ENCODE peak calls at places on chromosomes 12 and 14, in six cellular contexts. T is Peyer's patch, A is prostate gland, M is right lobe of liver, K is heart left ventricle, Z is spleen. L is an unnamed sample.

GRCh38 chr12:587551-588322 is 75.5 kb downstream of the NINJ2 start:
- DNase-seq in Z (no peak), T (no peak), M (no peak), A (no peak), K (no peak), L (no peak)

GRCh38 chr12:130719263-130719892 is 3.3 kb upstream of the RIMBP2 start:
- DNase-seq in Z (no peak), A (no peak), T (no peak), K (no peak), M (no peak), L (no peak)

GRCh38 chr14:101022916-101023435 is 119.5 kb upstream of the RTL1 start:
- DNase-seq in A (no peak), K (no peak), Z (peak; percentile 43), T (no peak), M (peak; percentile 17), L (peak; percentile 6)

GRCh38 chr14:94598816-94599655 is 13.2 kb upstream of the SERPINA3 start:
- DNase-seq in K (peak; percentile 84), M (peak; percentile 88), Z (no peak), A (peak; percentile 92), T (no peak), L (peak; percentile 67)

GRCh38 chr12:110198386-110198785 is 74.2 kb downstream of the IFT81 start:
- DNase-seq in Z (no peak), K (no peak), M (no peak), T (no peak), A (no peak), L (no peak)

GRCh38 chr12:108800591-108800990 is 56.8 kb downstream of the SSH1 start:
- DNase-seq in Z (peak; percentile 46), A (no peak), K (no peak), T (no peak), M (no peak), L (no peak)

GRCh38 chr12:68565391-68565903 is 45.3 kb upstream of the RAP1B start:
- DNase-seq in A (no peak), T (no peak), Z (no peak), K (no peak), M (no peak), L (peak; percentile 35)

GRCh38 chr12:67920432-67920831 is 68.8 kb upstream of the IFNG-AS1 start:
- DNase-seq in M (no peak), K (no peak), A (no peak), T (no peak), Z (no peak), L (no peak)

GRCh38 chr12:1920971-1921370 is 2.5 kb upstream of the CACNA2D4 start:
- DNase-seq in K (no peak), T (peak; percentile 61), M (peak; percentile 69), Z (peak; percentile 91), A (peak; percentile 3), L (no peak)

GRCh38 chr12:25550186-25550585 is 2.9 kb downstream of the LMNTD1 start:
- DNase-seq in T (no peak), M (no peak), A (no peak), Z (no peak), K (no peak), L (no peak)

GRCh38 chr12:124883263-124883876 is 19.7 kb upstream of the SCARB1 start:
- DNase-seq in Z (no peak), M (peak; percentile 10), A (no peak), T (no peak), K (no peak), L (no peak)

GRCh38 chr14:55556929-55557623 is 22.9 kb upstream of the KTN1 start:
- DNase-seq in K (peak; percentile 89), A (peak; percentile 87), T (no peak), Z (no peak), M (peak; percentile 80), L (peak; percentile 24)

GRCh38 chr14:89299587-89299986 is 117.4 kb downstream of the FOXN3 start:
- DNase-seq in T (no peak), Z (no peak), M (no peak), A (no peak), K (no peak), L (no peak)

GRCh38 chr14:101063121-101063520 is 159.6 kb upstream of the RTL1 start:
- DNase-seq in T (no peak), M (no peak), A (no peak), Z (peak; percentile 54), K (no peak), L (no peak)

GRCh38 chr14:72169521-72169920 is 237.3 kb downstream of the RGS6 start:
- DNase-seq in K (no peak), T (no peak), A (no peak), Z (no peak), M (no peak), L (no peak)

GRCh38 chr12:116426391-116427136 is 132.6 kb upstream of the MAP1LC3B2 start:
- DNase-seq in K (peak; percentile 74), M (no peak), A (no peak), T (no peak), Z (no peak), L (peak; percentile 91)

GRCh38 chr14:77251870-77252269 is 19.1 kb downstream of the NGB start:
- DNase-seq in A (no peak), K (no peak), Z (no peak), M (no peak), T (no peak), L (no peak)

GRCh38 chr12:50314629-50315312 is 31.5 kb upstream of the LIMA1 start:
- DNase-seq in Z (no peak), A (no peak), M (no peak), T (no peak), K (no peak), L (no peak)

GRCh38 chr12:46459111-46459510 is 86.5 kb upstream of the SLC38A2 start:
- DNase-seq in T (no peak), A (no peak), K (no peak), Z (no peak), M (no peak), L (no peak)

GRCh38 chr12:78802593-78802992 is 62.0 kb upstream of the SYT1 start:
- DNase-seq in M (no peak), Z (no peak), T (no peak), A (no peak), K (no peak), L (no peak)

GRCh38 chr14:34211732-34212131 is 250.3 kb downstream of the SPTSSA start:
- DNase-seq in M (no peak), A (no peak), T (no peak), Z (no peak), K (no peak), L (no peak)

GRCh38 chr14:35944847-35945246 is 118.7 kb downstream of the BRMS1L start:
- DNase-seq in T (no peak), K (no peak), M (no peak), A (no peak), Z (no peak), L (no peak)

GRCh38 chr12:124259168-124260066 is 35.5 kb upstream of the RFLNA start:
- DNase-seq in M (no peak), A (no peak), Z (no peak), T (no peak), K (no peak), L (no peak)

GRCh38 chr12:49332891-49333371 is 4.1 kb downstream of the C1QL4 start:
- DNase-seq in Z (no peak), T (no peak), K (no peak), M (no peak), A (no peak), L (no peak)

GRCh38 chr12:43806737-43807072 is 588 bp upstream of the TWF1 start:
- DNase-seq in K (no peak), T (no peak), M (no peak), A (no peak), Z (no peak), L (no peak)

GRCh38 chr12:43812042-43812441 is 5.9 kb upstream of the TWF1 start:
- DNase-seq in M (no peak), K (no peak), A (no peak), Z (no peak), T (no peak), L (no peak)

GRCh38 chr12:43807361-43807760 is 1.2 kb upstream of the TWF1 start:
- DNase-seq in Z (no peak), A (no peak), T (no peak), K (no peak), M (no peak), L (no peak)

GRCh38 chr12:43805149-43805856 is 814 bp downstream of the TWF1 start:
- DNase-seq in A (peak; percentile 8), Z (no peak), T (no peak), K (no peak), M (no peak), L (no peak)

DNA sequence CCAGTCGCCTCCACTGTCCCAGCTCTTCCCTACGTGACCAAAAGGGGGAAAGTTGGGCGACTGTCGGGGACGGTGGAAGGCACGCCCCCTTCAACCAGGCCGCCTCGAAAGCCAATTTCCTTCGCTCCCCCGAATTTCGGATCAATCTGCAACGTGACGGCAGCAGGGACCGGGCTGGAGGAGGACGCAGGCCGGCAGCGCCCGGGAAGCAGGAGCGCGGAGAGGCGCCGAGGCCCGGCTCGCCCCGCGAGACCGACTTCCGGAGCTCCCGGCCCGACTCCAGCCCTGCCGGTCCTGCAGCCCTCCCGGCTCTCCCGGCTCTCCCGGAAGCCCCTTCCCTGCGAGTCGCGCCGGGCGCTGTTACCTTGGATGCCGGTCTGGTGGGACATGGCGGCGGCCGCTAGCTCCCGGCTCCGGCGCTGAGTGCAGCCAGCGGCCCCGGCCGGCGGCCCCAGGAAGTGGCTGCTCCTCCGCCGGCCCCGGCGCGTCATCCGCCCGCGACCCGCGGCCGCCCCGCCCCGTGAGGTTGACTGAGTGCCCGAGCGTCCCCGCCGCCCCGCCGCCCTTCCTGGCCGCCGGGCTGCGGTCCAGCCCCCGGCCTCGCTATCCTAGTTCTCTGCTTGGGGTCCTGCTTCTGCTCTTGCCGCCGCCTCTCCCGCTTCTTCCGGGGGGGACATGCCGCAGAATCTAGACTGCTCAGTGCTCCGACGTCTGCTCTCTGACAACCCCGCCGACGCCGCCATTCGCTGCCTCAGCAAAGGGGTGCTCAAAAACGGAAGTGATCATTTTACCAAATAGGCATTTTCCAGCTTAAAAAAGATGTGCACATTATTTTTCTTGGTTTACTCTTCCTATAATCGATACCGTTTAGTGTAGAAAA is at the start of gene TWF1:
- DNase-seq in K (peak; percentile 90), M (peak; percentile 91), T (peak; percentile 85), Z (peak; percentile 98), A (peak; percentile 84), L (peak; percentile 78)
- TF ChIP-seq POLR2A in K (no peak), M (peak; percentile 92), T (peak; percentile 70), Z (no peak), A (peak; percentile 50), L (peak; percentile 82)

DNA sequence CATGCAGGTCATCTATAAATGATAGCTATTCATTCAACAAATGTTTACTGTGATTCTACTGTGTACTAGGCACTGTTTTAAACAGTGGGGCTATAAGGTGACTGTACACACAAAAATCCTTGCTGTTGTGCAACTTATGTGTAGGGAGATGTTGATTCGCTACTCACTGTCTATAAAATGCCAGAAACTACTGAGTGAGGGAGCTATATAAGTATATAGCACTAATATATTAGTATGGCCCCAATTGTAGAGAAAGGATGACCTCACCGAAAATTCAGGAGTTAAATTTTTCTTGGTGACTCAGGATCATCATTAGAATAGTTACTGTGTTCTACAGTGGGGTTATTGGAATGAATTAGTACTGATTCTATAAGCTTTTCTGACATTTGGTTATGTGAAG is 117.4 kb downstream of the TGFB3 start:
- DNase-seq in A (no peak), Z (no peak), M (no peak), T (no peak), K (no peak), L (no peak)
- TF ChIP-seq CTCF in A (no peak), Z (no peak), M (no peak), T (no peak), K (no peak), L (no peak)

GRCh38 chr14:103847439-103847953 is at the start of gene PPP1R13B:
- DNase-seq in T (peak; percentile 91), K (peak; percentile 95), A (peak; percentile 93), Z (peak; percentile 97), M (peak; percentile 95), L (peak; percentile 91)
- TF ChIP-seq POLR2A in T (peak; percentile 59), K (no peak), A (peak; percentile 69), Z (no peak), M (peak; percentile 81), L (peak; percentile 53)

GRCh38 chr12:16189849-16190248 is 87.6 kb downstream of the SLC15A5 start:
- DNase-seq in T (no peak), A (no peak), K (no peak), M (no peak), Z (no peak), L (no peak)
- TF ChIP-seq CTCF in T (peak; percentile 41), A (no peak), K (no peak), M (peak; percentile 27), Z (no peak), L (no peak)

L was measured in uterus.